ENCODE peak calls at places on chromosome 16, in eight cellular contexts. Y, Z, C, I, D, K, U and X are unnamed samples.
A peak's percentile ranks its signal among the peaks of the same experiment; 100 is the strongest.

GRCh38 chr16:49431040-49431439 is 57.4 kb downstream of the C16orf78 start:
- DNase-seq in U (no peak), I (peak; percentile 39), Z (no peak), K (no peak), D (no peak), Y (no peak), C (no peak), X (no peak)

GRCh38 chr16:75494696-75495601 is at the start of gene CHST6:
- DNase-seq in Y (peak; percentile 88), K (no peak), U (no peak), C (no peak), D (no peak), Z (peak; percentile 25), I (no peak), X (no peak)

GRCh38 chr16:13436641-13437423 is 483.1 kb upstream of the ERCC4 start:
- DNase-seq in U (no peak), C (no peak), I (no peak), Y (no peak), Z (no peak), K (no peak), D (peak; percentile 9), X (no peak)

GRCh38 chr16:63883091-63883490 is 1238.8 kb downstream of the CDH11 start:
- DNase-seq in C (no peak), K (no peak), U (no peak), D (no peak), Z (no peak), Y (no peak), I (no peak), X (no peak)

GRCh38 chr16:16120382-16121184 is 102.7 kb downstream of the ABCC6 start:
- DNase-seq in C (no peak), Y (no peak), Z (peak; percentile 31), K (no peak), D (no peak), I (no peak), U (no peak), X (no peak)

GRCh38 chr16:31400191-31400590 is 7.1 kb downstream of the ITGAD start:
- DNase-seq in I (no peak), Z (no peak), C (no peak), Y (no peak), K (no peak), U (no peak), D (no peak), X (no peak)

GRCh38 chr16:29315046-29315445 is 91.5 kb downstream of the NPIPB11 start:
- DNase-seq in C (no peak), D (no peak), Y (no peak), Z (no peak), U (no peak), K (no peak), I (no peak), X (no peak)

GRCh38 chr16:4052801-4053662 is 63.2 kb downstream of the ADCY9 start:
- DNase-seq in D (peak; percentile 71), I (peak; percentile 87), C (no peak), Z (peak; percentile 79), U (peak; percentile 15), K (no peak), Y (no peak), X (no peak)

GRCh38 chr16:31458073-31458834 is 1.0 kb upstream of the ARMC5 start:
- DNase-seq in U (no peak), K (no peak), D (peak; percentile 21), I (peak; percentile 85), C (no peak), Y (peak; percentile 60), Z (peak; percentile 60), X (no peak)

GRCh38 chr16:23564964-23565363 is 7.4 kb downstream of the UBFD1 start:
- DNase-seq in Z (no peak), K (no peak), D (no peak), I (no peak), Y (no peak), U (no peak), C (no peak), X (no peak)

GRCh38 chr16:47213761-47214440 is 70.2 kb upstream of the NETO2 start:
- DNase-seq in I (no peak), D (no peak), K (no peak), Z (no peak), Y (no peak), C (no peak), U (no peak), X (no peak)

GRCh38 chr16:714558-715447 is at the start of gene METRN:
- DNase-seq in U (no peak), I (peak; percentile 92), K (peak; percentile 57), Z (peak; percentile 93), D (peak; percentile 80), C (peak; percentile 92), Y (peak; percentile 86), X (peak; percentile 83)

GRCh38 chr16:24418729-24419128 is 120.6 kb upstream of the RBBP6 start:
- DNase-seq in C (no peak), Y (no peak), Z (no peak), D (no peak), K (no peak), I (no peak), U (no peak), X (no peak)

GRCh38 chr16:57361384-57361783 is 2.8 kb downstream of the CCL22 start:
- DNase-seq in D (no peak), Z (peak; percentile 54), K (no peak), C (no peak), I (peak; percentile 58), U (no peak), Y (no peak), X (no peak)

GRCh38 chr16:27377666-27378485 is 24.1 kb upstream of the IL21R start:
- DNase-seq in K (no peak), C (no peak), Y (no peak), Z (no peak), U (no peak), D (no peak), I (no peak), X (no peak)

GRCh38 chr16:27374231-27374793 is 27.7 kb upstream of the IL21R start:
- DNase-seq in C (no peak), U (no peak), K (no peak), Z (no peak), D (no peak), Y (no peak), I (no peak), X (no peak)

GRCh38 chr16:27378871-27379580 is 22.9 kb upstream of the IL21R start:
- DNase-seq in Y (no peak), D (no peak), I (no peak), U (no peak), C (no peak), Z (no peak), K (no peak), X (no peak)

GRCh38 chr16:27373312-27373711 is 28.7 kb upstream of the IL21R start:
- DNase-seq in K (no peak), Z (no peak), U (no peak), Y (no peak), C (no peak), D (no peak), I (no peak), X (no peak)

GRCh38 chr16:27374794-27375499 is 27.0 kb upstream of the IL21R start:
- DNase-seq in I (peak; percentile 76), C (peak; percentile 69), Z (peak; percentile 44), D (peak; percentile 76), K (peak; percentile 36), Y (peak; percentile 97), U (peak; percentile 94), X (no peak)
- TF ChIP-seq CTCF in I (no peak), C (peak; percentile 32), Z (no peak), D (peak; percentile 77), K (peak; percentile 30), Y (peak; percentile 79), U (peak; percentile 43), X (no peak)

GRCh38 chr16:87057291-87057881 is 259.8 kb downstream of the C16orf95 start:
- DNase-seq in D (no peak), U (peak; percentile 35), Y (peak; percentile 73), K (no peak), I (no peak), C (no peak), Z (no peak), X (no peak)
- TF ChIP-seq CTCF in D (peak; percentile 52), U (peak; percentile 48), Y (peak; percentile 49), K (no peak), I (no peak), C (no peak), Z (no peak), X (no peak)

DNA sequence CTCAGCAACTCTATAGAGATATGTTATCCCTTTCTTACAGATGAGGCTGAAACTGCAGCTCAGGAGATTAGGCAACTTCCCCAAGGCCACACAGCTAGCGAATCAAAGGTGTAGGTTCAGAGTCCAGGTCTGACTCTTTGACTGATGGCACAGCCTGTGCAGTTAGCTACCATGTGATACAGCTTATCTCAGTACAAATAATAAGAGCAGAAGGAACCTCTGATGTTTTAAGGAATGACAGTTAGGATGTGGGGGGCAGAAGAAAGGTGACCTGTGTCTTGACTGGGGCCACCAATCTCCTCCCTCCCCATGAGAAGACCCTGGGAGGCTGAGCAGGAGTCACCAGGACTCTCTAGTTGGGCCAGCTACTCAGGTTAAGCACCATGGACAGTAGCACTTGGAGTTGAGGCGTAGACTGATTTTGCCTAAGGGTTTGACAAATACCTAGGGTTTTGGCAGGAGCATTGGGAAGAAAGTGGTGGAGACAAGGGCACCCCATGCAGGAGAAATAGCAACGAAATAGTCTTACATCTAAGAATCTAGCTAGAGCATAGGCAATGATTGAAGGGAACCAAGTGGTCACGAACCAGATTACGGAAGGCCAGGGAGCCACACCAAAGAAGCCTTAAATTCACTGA is 22.8 kb upstream of the ACSM2B start:
- DNase-seq in I (no peak), K (no peak), D (no peak), Z (peak; percentile 78), U (no peak), C (no peak), Y (no peak), X (no peak)
- TF ChIP-seq CTCF in I (no peak), K (no peak), D (no peak), Z (no peak), U (no peak), C (no peak), Y (no peak), X (no peak)

GRCh38 chr16:68993885-68994284 is 111.6 kb upstream of the HAS3 start:
- DNase-seq in K (no peak), I (no peak), Y (no peak), C (no peak), Z (no peak), U (no peak), D (peak; percentile 91), X (no peak)

GRCh38 chr16:68994324-68994723 is 111.1 kb upstream of the HAS3 start:
- DNase-seq in K (no peak), I (no peak), U (no peak), D (no peak), Z (no peak), Y (no peak), C (no peak), X (no peak)

GRCh38 chr16:68997564-68997963 is 107.9 kb upstream of the HAS3 start:
- DNase-seq in Y (no peak), D (no peak), C (no peak), K (no peak), Z (no peak), I (no peak), U (no peak), X (no peak)

GRCh38 chr16:68993421-68993820 is 112.0 kb upstream of the HAS3 start:
- DNase-seq in Z (no peak), Y (no peak), K (no peak), I (no peak), D (no peak), U (no peak), C (no peak), X (no peak)

DNA sequence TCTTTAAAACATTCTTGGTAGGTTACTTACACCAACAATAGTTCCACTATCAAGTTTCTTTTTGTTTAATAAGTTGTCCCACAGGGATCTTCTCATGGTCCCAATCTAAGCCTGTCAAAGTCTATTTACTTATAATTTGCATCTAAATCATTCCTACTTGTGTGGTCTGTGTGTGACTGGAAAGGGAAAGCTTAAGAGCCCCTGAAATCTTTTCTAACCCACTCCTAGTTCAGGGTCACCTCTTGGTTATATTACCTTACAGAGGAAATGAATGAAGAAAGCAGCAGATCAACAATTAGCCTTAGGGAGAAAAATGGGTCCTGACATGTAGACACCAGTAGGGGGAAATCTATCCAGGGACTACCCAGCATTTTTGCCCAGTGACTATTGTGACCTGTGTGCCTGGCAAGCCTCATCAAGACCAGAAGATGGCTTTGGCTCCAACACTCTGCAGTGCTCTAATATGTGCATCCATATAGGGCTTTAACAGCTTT is 110.4 kb upstream of the HAS3 start:
- DNase-seq in K (no peak), D (peak; percentile 69), Y (peak; percentile 56), I (no peak), Z (no peak), U (peak; percentile 80), C (no peak), X (no peak)
- TF ChIP-seq CTCF in K (no peak), D (peak; percentile 78), Y (peak; percentile 71), I (no peak), Z (no peak), U (peak; percentile 86), C (no peak), X (no peak)